ENCODE peak calls at places on chromosomes 6 and 20, in eight cellular contexts. R is CD8-positive, alpha-beta T cell; Y is activated T-helper 1 cell treated with anti-CD3 and anti-CD28 coated beads, Interleukin-2, amount 50 U/mL, for 16 hours; M is posterior cingulate gyrus; V is EL; O is hypothalamus; C is uterus; K is HFF-Myc. Q is an unnamed sample.

GRCh38 chr6:35600659-35601125 is 88.0 kb upstream of the TULP1 start:
- DNase-seq in M (no peak), K (no peak), V (no peak), O (no peak), R (no peak), Y (no peak), C (no peak), Q (no peak)

GRCh38 chr6:146890644-146891434 is 292.1 kb downstream of the ADGB start:
- DNase-seq in R (no peak), K (no peak), O (no peak), Y (no peak), C (no peak), V (no peak), M (no peak), Q (no peak)

GRCh38 chr20:63314015-63314471 is 21.1 kb downstream of the COL20A1 start:
- DNase-seq in M (no peak), K (no peak), C (no peak), Y (no peak), R (no peak), V (no peak), O (no peak), Q (no peak)

GRCh38 chr20:52895662-52896061 is 76.5 kb upstream of the TSHZ2 start:
- DNase-seq in Y (no peak), R (no peak), O (no peak), K (no peak), M (no peak), C (no peak), V (no peak), Q (no peak)

GRCh38 chr6:139407718-139408222 is 33.3 kb upstream of the CITED2 start:
- DNase-seq in M (no peak), V (peak), K (peak), C (no peak), R (no peak), O (no peak), Y (no peak), Q (no peak)

GRCh38 chr6:6841571-6841970 is 253.1 kb downstream of the LY86 start:
- DNase-seq in K (no peak), R (no peak), M (no peak), Y (no peak), C (no peak), O (no peak), V (no peak), Q (no peak)

GRCh38 chr6:11979866-11980265 is 32.2 kb upstream of the HIVEP1 start:
- DNase-seq in O (no peak), K (no peak), V (no peak), R (no peak), M (no peak), Y (no peak), C (no peak), Q (no peak)

GRCh38 chr20:61977387-61977786 is 88.3 kb downstream of the TAF4 start:
- DNase-seq in V (no peak), O (no peak), M (no peak), K (no peak), R (no peak), Y (no peak), C (no peak), Q (no peak)

GRCh38 chr20:24376523-24377085 is 92.8 kb upstream of the SYNDIG1 start:
- DNase-seq in M (no peak), K (no peak), C (no peak), O (no peak), Y (no peak), V (no peak), R (no peak), Q (no peak)

GRCh38 chr6:27962506-27962905 is 5.5 kb downstream of the OR2B6 start:
- DNase-seq in M (no peak), O (no peak), R (no peak), C (no peak), V (no peak), Y (no peak), K (no peak), Q (no peak)

GRCh38 chr6:79946773-79947190 is 571 bp downstream of the ELOVL4 start:
- DNase-seq in R (peak), K (no peak), M (peak), C (peak), Y (no peak), O (no peak), V (peak), Q (no peak)

GRCh38 chr20:40294175-40294574 is 394.9 kb downstream of the MAFB start:
- DNase-seq in V (no peak), C (peak), Y (no peak), R (no peak), M (no peak), O (no peak), K (no peak), Q (no peak)

GRCh38 chr6:75234126-75234865 is 9.3 kb downstream of the COX7A2 start:
- DNase-seq in R (no peak), K (no peak), Y (no peak), V (no peak), C (peak), M (peak), O (no peak), Q (no peak)

GRCh38 chr20:63037669-63038268 is 31.0 kb upstream of the BHLHE23 start:
- DNase-seq in Y (no peak), V (no peak), C (no peak), R (no peak), O (no peak), K (no peak), M (no peak), Q (no peak)

GRCh38 chr6:162099685-162100084 is 627.9 kb downstream of the PRKN start:
- DNase-seq in C (no peak), K (peak), R (no peak), Y (no peak), O (no peak), V (peak), M (no peak), Q (no peak)

GRCh38 chr6:116221067-116221466 is 32.8 kb downstream of the TSPYL4 start:
- DNase-seq in M (no peak), R (no peak), V (peak), K (no peak), Y (no peak), C (no peak), O (no peak), Q (no peak)

GRCh38 chr6:137873273-137873762 is 6.3 kb downstream of the TNFAIP3 start:
- DNase-seq in C (peak), R (peak), Y (no peak), O (no peak), V (peak), K (peak), M (no peak), Q (no peak)

GRCh38 chr6:161238076-161238869 is 35.6 kb downstream of the AGPAT4 start:
- DNase-seq in R (no peak), Y (no peak), V (no peak), K (no peak), C (no peak), O (no peak), M (no peak), Q (no peak)

GRCh38 chr6:4972438-4972837 is 31.4 kb downstream of the RPP40 start:
- DNase-seq in K (no peak), Y (no peak), O (no peak), V (no peak), C (no peak), R (no peak), M (no peak), Q (no peak)

GRCh38 chr6:29737707-29738630 is 14.7 kb downstream of the HLA-F start:
- DNase-seq in C (peak), K (peak), O (peak), V (peak), Y (peak), R (peak), M (peak), Q (no peak)

GRCh38 chr6:150343434-150343833 is 25.4 kb upstream of the IYD start:
- DNase-seq in O (no peak), K (no peak), V (no peak), M (no peak), C (no peak), Y (no peak), R (no peak), Q (no peak)

GRCh38 chr6:111765681-111766523 is 107.3 kb downstream of the FYN start:
- DNase-seq in V (peak), Y (no peak), M (no peak), C (no peak), R (no peak), O (no peak), K (no peak), Q (no peak)

GRCh38 chr20:35489717-35490116 is 34.3 kb downstream of the CEP250 start:
- DNase-seq in M (no peak), O (no peak), C (no peak), V (no peak), Y (no peak), R (no peak), K (no peak), Q (no peak)

GRCh38 chr20:8194721-8195120 is 62.7 kb downstream of the PLCB1 start:
- DNase-seq in R (no peak), V (no peak), C (no peak), O (no peak), K (peak), M (no peak), Y (no peak), Q (no peak)